ENCODE peak calls at places on chromosomes 5 and 9, in eight cellular contexts. X is EH; E is stimulated activated CD8-positive, alpha-beta memory T cell treated with anti-CD3 and anti-CD28 coated beads, Interleukin-7, amount 100 ng/mL, for 1 hour; Z is omental fat pad; Y is NCI-H1092; D is GM04504; O is A172; S is dorsolateral prefrontal cortex. Q is an unnamed sample.

GRCh38 chr9:90132866-90133265 is 509.8 kb downstream of the DIRAS2 start:
- DNase-seq in X (no peak), E (no peak), Z (no peak), Y (no peak), D (no peak), O (no peak), S (no peak), Q (no peak)

GRCh38 chr5:28576022-28576421 is 1537.6 kb upstream of the CDH9 start:
- DNase-seq in X (no peak), E (no peak), Z (no peak), Y (no peak), D (no peak), O (peak; percentile 6), S (no peak), Q (no peak)

GRCh38 chr5:139210585-139210984 is 12.4 kb upstream of the SIL1 start:
- DNase-seq in X (no peak), E (no peak), Z (no peak), Y (no peak), D (no peak), O (no peak), S (no peak), Q (no peak)

GRCh38 chr5:146213210-146213838 is 9.9 kb downstream of the RBM27 start:
- DNase-seq in X (no peak), E (no peak), Z (no peak), Y (peak; percentile 24), D (no peak), O (peak; percentile 27), S (no peak), Q (no peak)

GRCh38 chr5:135826994-135827671 is 7.3 kb upstream of the SLC25A48 start:
- DNase-seq in X (no peak), E (no peak), Z (no peak), Y (no peak), D (no peak), O (no peak), S (no peak), Q (no peak)

GRCh38 chr9:137089232-137089947 is 2.6 kb downstream of the MAN1B1 start:
- DNase-seq in X (no peak), E (no peak), Z (no peak), Y (no peak), D (no peak), O (no peak), S (peak; percentile 43), Q (no peak)

GRCh38 chr5:178432421-178433272 is 157.5 kb downstream of the COL23A1 start:
- DNase-seq in X (no peak), E (no peak), Z (no peak), Y (no peak), D (no peak), O (no peak), S (no peak), Q (no peak)

GRCh38 chr5:68648944-68649874 is 433.7 kb downstream of the PIK3R1 start:
- DNase-seq in X (no peak), E (no peak), Z (no peak), Y (no peak), D (no peak), O (no peak), S (no peak), Q (no peak)